ENCODE peak calls at places on chromosomes 16 and 17, in five cellular contexts. Z is psoas muscle, G is mucosa of descending colon, I is mammary epithelial cell, Y is uterus. X is an unnamed sample.

GRCh38 chr16:440627-441026 is 15.2 kb downstream of the RAB11FIP3 start:
- DNase-seq in I (no peak), Z (peak), Y (no peak), G (no peak), X (no peak)

GRCh38 chr17:27547301-27547683 is 83.7 kb upstream of the LGALS9 start:
- DNase-seq in I (no peak), G (no peak), Z (no peak), Y (no peak), X (no peak)

GRCh38 chr17:65092262-65092661 is 35.7 kb upstream of the GNA13 start:
- DNase-seq in Z (no peak), I (no peak), G (no peak), Y (no peak), X (no peak)

GRCh38 chr17:42111901-42112551 is 488 bp downstream of the DHX58 start:
- DNase-seq in I (peak), G (peak), Z (peak), Y (no peak), X (peak)

GRCh38 chr16:78363843-78364242 is 264.4 kb downstream of the WWOX start:
- DNase-seq in G (no peak), Y (no peak), Z (no peak), I (no peak), X (no peak)

GRCh38 chr16:10992112-10992511 is 47.7 kb downstream of the CLEC16A start:
- DNase-seq in Z (no peak), G (no peak), Y (no peak), I (no peak), X (peak)

GRCh38 chr17:57782051-57782490 is 37.0 kb upstream of the CCDC182 start:
- DNase-seq in Z (no peak), I (no peak), Y (no peak), G (no peak), X (no peak)

GRCh38 chr17:40646791-40647548 is 648 bp downstream of the SMARCE1 start:
- DNase-seq in Z (no peak), G (no peak), Y (no peak), I (peak), X (peak)

GRCh38 chr17:40556198-40556661 is 9.0 kb downstream of the CCR7 start:
- DNase-seq in G (no peak), Y (no peak), I (no peak), Z (no peak), X (no peak)

GRCh38 chr16:13994239-13995106 is 74.5 kb downstream of the ERCC4 start:
- DNase-seq in Y (no peak), G (no peak), I (no peak), Z (peak), X (no peak)

GRCh38 chr17:70521821-70522256 is 352.5 kb downstream of the KCNJ2 start:
- DNase-seq in G (no peak), I (no peak), Y (no peak), Z (no peak), X (peak)

GRCh38 chr17:49223517-49224197 is 6.9 kb downstream of the PHOSPHO1 start:
- DNase-seq in Y (peak), I (no peak), Z (peak), G (peak), X (peak)

GRCh38 chr17:19238167-19238505 is 970 bp downstream of the EPN2 start:
- DNase-seq in G (peak), Y (peak), I (peak), Z (peak), X (no peak)

GRCh38 chr17:18038149-18038850 is 668 bp downstream of the ATPAF2 start:
- DNase-seq in Z (no peak), G (no peak), I (peak), Y (no peak), X (no peak)

GRCh38 chr16:12459401-12459791 is 344.3 kb downstream of the CPPED1 start:
- DNase-seq in Y (no peak), I (no peak), Z (peak), G (peak), X (no peak)
- TF ChIP-seq CTCF in Y (no peak), I (no peak), Z (no peak), G (no peak), X (no peak)

GRCh38 chr17:5329784-5330557 is 47.9 kb downstream of the RABEP1 start:
- DNase-seq in G (no peak), Y (no peak), Z (no peak), I (no peak), X (peak)
- TF ChIP-seq CTCF in G (no peak), Y (no peak), Z (no peak), I (no peak), X (no peak)

GRCh38 chr17:491086-492014 is 138.7 kb upstream of the RPH3AL start:
- DNase-seq in Z (peak), I (peak), Y (peak), G (peak), X (peak)
- TF ChIP-seq CTCF in Z (no peak), I (no peak), Y (no peak), G (no peak), X (no peak)

GRCh38 chr16:12184419-12184831 is 207.9 kb downstream of the SNX29 start:
- DNase-seq in G (no peak), Y (no peak), I (peak), Z (no peak), X (no peak)
- TF ChIP-seq CTCF in G (no peak), Y (no peak), I (no peak), Z (no peak), X (no peak)

DNA sequence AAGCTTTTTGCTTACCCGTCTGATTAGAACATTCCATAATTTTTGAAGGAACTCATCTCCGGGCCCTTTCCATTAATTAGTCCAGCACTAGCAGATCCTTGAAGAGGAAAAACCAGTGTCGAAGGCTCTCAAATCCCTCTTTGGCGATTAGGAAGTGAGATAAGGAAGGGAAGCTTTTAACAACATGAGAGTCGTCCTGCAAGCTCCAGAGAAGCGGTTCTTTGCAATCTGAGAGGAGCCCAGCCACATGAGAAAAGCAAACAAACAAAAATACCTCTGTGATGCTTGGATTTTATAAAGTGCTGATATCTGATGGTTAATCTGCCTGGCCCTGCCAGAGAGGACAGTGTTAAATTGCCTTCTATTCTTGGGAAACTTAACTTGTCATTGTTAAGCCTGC is 339.8 kb upstream of the SALL1 start:
- DNase-seq in Z (no peak), G (no peak), Y (no peak), I (no peak), X (no peak)
- TF ChIP-seq CTCF in Z (no peak), G (no peak), Y (no peak), I (no peak), X (no peak)

DNA sequence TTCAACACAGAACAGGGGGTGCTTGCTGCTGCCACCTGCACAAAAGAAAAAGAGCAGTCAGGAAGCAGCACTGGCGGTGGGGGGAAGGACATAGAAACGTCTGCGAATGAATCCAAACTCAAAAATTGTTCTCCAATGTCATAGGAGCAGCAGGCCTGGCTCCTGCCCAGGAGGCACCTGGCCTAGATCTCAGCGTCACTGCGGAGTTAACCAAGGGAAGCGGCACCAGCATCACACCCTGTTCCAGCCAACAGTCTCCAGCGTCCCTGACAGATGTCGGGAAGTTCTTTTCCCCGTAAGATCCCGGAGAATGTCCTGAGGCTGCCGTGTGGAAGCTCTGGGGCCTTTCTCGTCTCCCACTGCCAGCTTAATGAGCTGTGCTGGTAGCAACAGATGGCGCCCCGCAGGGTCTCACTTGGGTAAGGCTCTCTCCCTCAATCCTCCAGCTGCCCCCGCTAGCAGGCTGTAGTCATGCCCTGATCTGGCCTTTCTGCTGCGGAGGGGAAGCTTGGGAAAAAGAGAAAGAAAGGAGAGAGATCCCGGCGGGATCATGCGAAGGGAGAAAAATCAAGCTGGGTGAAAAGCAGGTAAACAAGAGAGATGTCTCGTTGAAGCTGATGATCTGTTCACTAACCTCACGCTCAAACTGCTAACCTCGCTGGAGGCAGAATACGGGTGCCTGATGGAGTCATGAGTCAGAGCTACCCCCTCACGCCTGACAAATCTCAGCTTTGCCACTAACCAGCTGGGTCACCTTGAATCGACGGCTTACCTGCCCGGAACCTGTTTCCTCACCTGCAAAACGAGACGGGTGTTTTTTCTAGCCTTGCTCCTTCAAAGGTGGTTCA is 57.4 kb downstream of the MARCHF10 start:
- DNase-seq in Y (peak), G (no peak), I (no peak), Z (no peak), X (no peak)
- TF ChIP-seq CTCF in Y (no peak), G (no peak), I (no peak), Z (no peak), X (no peak)

GRCh38 chr16:64089697-64090096 is 1032.2 kb downstream of the CDH11 start:
- DNase-seq in Z (no peak), Y (no peak), I (peak), G (no peak), X (peak)
- TF ChIP-seq CTCF in Z (peak), Y (peak), I (peak), G (no peak), X (peak)

DNA sequence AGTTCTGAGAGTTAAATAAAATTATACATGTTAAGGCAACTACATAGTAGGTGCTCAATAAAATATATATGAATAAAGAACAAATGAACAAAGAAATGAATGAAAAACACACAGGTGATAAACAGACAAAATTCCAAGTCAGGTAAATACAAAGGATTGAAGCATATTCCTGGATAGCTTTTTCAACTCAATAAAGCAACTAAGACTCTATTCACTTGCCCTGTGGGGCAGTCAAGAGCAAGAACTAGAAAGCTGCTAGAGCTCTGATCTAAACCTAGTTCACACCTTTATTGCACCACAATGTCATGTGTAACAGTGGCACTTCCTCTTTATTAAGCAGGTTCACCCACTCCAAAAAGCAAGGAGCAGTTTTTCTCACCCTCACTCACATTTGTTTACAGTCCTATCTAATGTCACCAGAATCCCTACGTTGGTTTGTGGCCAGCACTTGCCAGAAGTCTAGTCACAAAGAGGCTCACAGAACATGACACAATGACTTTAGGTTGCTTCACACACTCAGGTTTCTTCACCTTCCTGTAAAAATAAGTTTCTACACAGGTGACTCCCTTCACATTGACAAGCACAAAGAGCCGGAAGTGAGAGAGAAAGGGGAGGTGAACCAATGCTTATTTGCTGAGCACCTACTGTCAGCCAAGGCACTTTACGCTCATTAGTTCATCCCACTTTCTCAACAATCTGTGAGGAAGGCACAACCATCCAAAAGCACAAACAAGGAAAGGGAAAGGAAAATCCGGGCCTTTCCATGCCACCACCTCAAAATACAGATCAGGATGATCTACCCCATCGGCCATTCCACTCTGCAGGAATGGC is 70.8 kb downstream of the XPO6 start:
- DNase-seq in Z (no peak), G (no peak), Y (no peak), I (no peak), X (peak)
- TF ChIP-seq CTCF in Z (no peak), G (no peak), Y (no peak), I (no peak), X (no peak)

DNA sequence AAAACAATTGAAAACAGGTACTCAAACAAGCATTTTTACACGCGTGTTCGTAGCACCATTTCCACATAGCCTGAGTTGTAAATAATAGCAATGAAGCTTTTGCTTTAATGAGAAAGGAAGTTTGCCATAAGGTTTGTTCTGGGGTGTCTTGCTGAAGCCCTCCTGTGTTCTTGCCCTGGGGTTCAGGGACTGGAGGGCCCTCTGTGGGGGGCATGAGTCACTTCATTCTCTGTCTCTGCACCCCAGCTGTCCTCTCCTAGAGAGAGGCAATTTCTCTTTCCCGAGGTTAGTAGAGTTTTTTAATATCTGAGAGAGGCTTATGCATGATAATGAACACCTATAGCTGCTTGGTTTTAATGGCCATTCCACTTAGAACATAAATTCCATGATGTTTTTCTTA is 9.6 kb downstream of the AFMID start:
- DNase-seq in Y (no peak), I (no peak), G (no peak), Z (no peak), X (no peak)
- TF ChIP-seq CTCF in Y (no peak), I (no peak), G (no peak), Z (no peak), X (no peak)

DNA sequence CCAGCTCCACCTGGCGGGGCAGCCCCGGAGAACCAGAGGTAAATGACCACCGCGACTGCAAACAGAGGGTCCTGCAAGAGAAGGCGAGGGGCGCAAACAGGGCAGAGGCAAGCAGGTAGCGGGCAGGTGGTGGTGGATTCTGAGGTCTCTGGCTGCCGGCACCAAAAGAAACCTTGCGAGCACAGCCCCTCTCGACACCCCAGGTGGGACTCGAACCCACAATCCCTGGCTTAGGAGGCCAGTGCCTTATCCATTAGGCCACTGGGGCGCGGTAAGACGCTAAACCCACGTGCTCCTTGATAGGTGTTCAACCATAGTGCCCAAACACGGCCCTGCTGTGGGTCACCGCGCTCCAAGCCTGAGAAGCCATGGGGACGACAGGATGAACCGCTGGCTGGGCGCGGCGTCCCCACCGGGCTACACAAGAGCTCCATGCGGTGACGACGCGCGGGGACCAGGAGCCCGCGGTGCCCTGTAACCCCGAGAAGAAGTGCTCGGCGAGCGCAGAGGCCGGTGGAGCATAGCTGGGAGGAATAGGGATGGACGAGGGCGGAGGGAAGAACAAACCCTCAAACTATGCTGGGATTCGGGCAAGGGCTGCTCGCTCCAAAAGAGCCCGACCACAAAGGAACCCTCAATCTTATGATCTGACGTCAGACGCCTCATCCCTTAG is 12.4 kb downstream of the ATP5PD start:
- DNase-seq in Y (peak), G (peak), Z (peak), I (peak), X (peak)
- TF ChIP-seq CTCF in Y (no peak), G (no peak), Z (no peak), I (peak), X (peak)